ENCODE peak calls at places on chromosomes 12 and 14, in seven cellular contexts. B is cardiac muscle cell, U is tibial artery, G is uterus, R is lower leg skin, Y is astrocyte of the spinal cord, A is bronchial epithelial cell. N is an unnamed sample.

GRCh38 chr12:62720661-62721330 is 214.2 kb downstream of the PPM1H start:
- DNase-seq in G (no peak), B (peak), Y (peak), U (no peak), A (no peak), R (no peak), N (peak)

GRCh38 chr12:28189774-28190320 is 409 bp upstream of the CCDC91 start:
- DNase-seq in A (no peak), R (no peak), B (no peak), G (no peak), Y (no peak), U (no peak), N (no peak)

GRCh38 chr12:45575417-45575816 is 154.1 kb upstream of the ARID2 start:
- DNase-seq in Y (no peak), R (no peak), G (no peak), U (no peak), B (no peak), A (no peak), N (no peak)

GRCh38 chr12:113936460-113936859 is 29.7 kb downstream of the RBM19 start:
- DNase-seq in Y (no peak), R (no peak), G (no peak), A (no peak), B (no peak), U (no peak), N (no peak)

GRCh38 chr12:107764626-107765025 is 3.7 kb upstream of the PRDM4 start:
- DNase-seq in B (no peak), U (no peak), A (no peak), R (no peak), G (no peak), Y (no peak), N (no peak)

GRCh38 chr12:47547077-47547476 is 158.8 kb downstream of the RPAP3 start:
- DNase-seq in G (no peak), A (peak), R (no peak), Y (peak), U (no peak), B (peak), N (peak)

GRCh38 chr14:30355431-30355913 is 203.5 kb upstream of the G2E3 start:
- DNase-seq in B (peak), G (no peak), R (no peak), Y (no peak), U (no peak), A (no peak), N (no peak)

GRCh38 chr12:26803552-26803951 is 29.4 kb downstream of the ITPR2 start:
- DNase-seq in B (peak), G (no peak), Y (peak), R (no peak), A (peak), U (no peak), N (no peak)

GRCh38 chr14:63992858-63993257 is 140.1 kb downstream of the SYNE2 start:
- DNase-seq in B (no peak), R (peak), U (no peak), Y (no peak), A (peak), G (no peak), N (no peak)

GRCh38 chr12:94590428-94590827 is 59.9 kb downstream of the TMCC3 start:
- DNase-seq in R (no peak), G (no peak), Y (no peak), B (no peak), A (no peak), U (no peak), N (no peak)

GRCh38 chr14:61454545-61454944 is 133.2 kb downstream of the PRKCH start:
- DNase-seq in G (no peak), U (no peak), A (no peak), Y (no peak), R (no peak), B (no peak), N (no peak)

GRCh38 chr12:6205144-6205539 is 4.9 kb downstream of the CD9 start:
- DNase-seq in B (peak), Y (no peak), A (no peak), U (peak), G (peak), R (no peak), N (peak)

GRCh38 chr12:65300679-65301349 is 22.3 kb downstream of the MSRB3 start:
- DNase-seq in B (peak), U (no peak), R (no peak), A (peak), G (no peak), Y (no peak), N (peak)

GRCh38 chr12:111320233-111321050 is 48.5 kb downstream of the PHETA1 start:
- DNase-seq in B (no peak), A (no peak), G (no peak), R (no peak), Y (no peak), U (no peak), N (no peak)

GRCh38 chr14:77053046-77053841 is 24.7 kb upstream of the IRF2BPL start:
- DNase-seq in Y (peak), A (no peak), U (peak), B (peak), R (no peak), G (peak), N (peak)

GRCh38 chr14:77707355-77707723 is 484 bp downstream of the ALKBH1 start:
- DNase-seq in R (peak), A (peak), Y (peak), G (no peak), B (peak), U (no peak), N (peak)

GRCh38 chr12:110079477-110080400 is 31.4 kb upstream of the C12orf76 start:
- DNase-seq in Y (no peak), U (peak), A (no peak), R (peak), B (peak), G (no peak), N (no peak)

GRCh38 chr14:86038401-86038985 is 508.5 kb downstream of the FLRT2 start:
- DNase-seq in A (peak), Y (peak), U (peak), G (no peak), R (no peak), B (peak), N (peak)

GRCh38 chr14:68510201-68510600 is 282.7 kb downstream of the ZFP36L1 start:
- DNase-seq in Y (peak), U (peak), B (peak), A (no peak), G (peak), R (peak), N (peak)

GRCh38 chr12:68981536-68981935 is 48.6 kb upstream of the CPM start:
- DNase-seq in Y (peak), G (no peak), R (no peak), B (peak), U (no peak), A (no peak), N (no peak)

GRCh38 chr14:54567634-54568561 is 970 bp downstream of the SAMD4A start:
- DNase-seq in G (peak), Y (peak), B (peak), U (peak), R (peak), A (peak), N (peak)

GRCh38 chr14:49461529-49462401 is 124.4 kb downstream of the RPS29 start:
- DNase-seq in B (peak), G (no peak), U (peak), Y (peak), R (peak), A (peak), N (peak)

GRCh38 chr12:90028620-90029051 is 320.0 kb upstream of the ATP2B1 start:
- DNase-seq in Y (no peak), U (no peak), R (no peak), A (peak), B (no peak), G (no peak), N (peak)

GRCh38 chr12:54195736-54196347 is 7.1 kb upstream of the SMUG1 start:
- DNase-seq in R (no peak), A (no peak), B (peak), G (no peak), U (no peak), Y (peak), N (peak)

GRCh38 chr12:53725824-53726223 is 1.4 kb downstream of the CALCOCO1 start:
- DNase-seq in B (peak), A (peak), U (no peak), R (no peak), G (no peak), Y (no peak), N (no peak)

GRCh38 chr12:53550595-53550994 is 43.3 kb upstream of the NPFF start:
- DNase-seq in G (no peak), Y (peak), B (peak), A (peak), U (no peak), R (no peak), N (no peak)

GRCh38 chr14:33441633-33442032 is 503.0 kb downstream of the NPAS3 start:
- DNase-seq in A (no peak), B (no peak), Y (no peak), R (no peak), U (no peak), G (no peak), N (no peak)

GRCh38 chr12:30025317-30025716 is 241.6 kb upstream of the TMTC1 start:
- DNase-seq in G (no peak), U (no peak), A (no peak), Y (no peak), B (peak), R (no peak), N (no peak)

GRCh38 chr12:108310489-108310888 is 28.6 kb downstream of the CMKLR1 start:
- DNase-seq in R (no peak), B (peak), U (no peak), A (no peak), G (peak), Y (peak), N (no peak)

GRCh38 chr12:89980236-89980635 is 271.6 kb upstream of the ATP2B1 start:
- DNase-seq in U (peak), R (peak), Y (no peak), G (peak), A (peak), B (peak), N (peak)

GRCh38 chr14:69129264-69129880 is 23.5 kb downstream of the DCAF5 start:
- DNase-seq in G (peak), R (peak), Y (peak), B (peak), A (peak), U (peak), N (peak)

GRCh38 chr14:52422650-52423356 is 108.7 kb downstream of the PTGER2 start:
- DNase-seq in G (no peak), R (no peak), Y (no peak), U (no peak), A (no peak), B (no peak), N (no peak)

GRCh38 chr12:123120452-123121166 is 30.3 kb downstream of the PITPNM2 start:
- DNase-seq in R (no peak), A (no peak), Y (no peak), G (no peak), U (no peak), B (no peak), N (no peak)

GRCh38 chr14:59189281-59189821 is 884 bp downstream of the DAAM1 start:
- DNase-seq in B (peak), U (no peak), A (no peak), Y (no peak), R (peak), G (peak), N (peak)

GRCh38 chr14:105069554-105069886 is 4.3 kb upstream of the GPR132 start:
- DNase-seq in R (no peak), B (no peak), A (no peak), G (no peak), Y (no peak), U (no peak), N (no peak)

GRCh38 chr12:111598637-111599458 is at the start of gene ATXN2:
- DNase-seq in B (peak), A (no peak), U (peak), G (peak), R (peak), Y (no peak), N (peak)

DNA sequence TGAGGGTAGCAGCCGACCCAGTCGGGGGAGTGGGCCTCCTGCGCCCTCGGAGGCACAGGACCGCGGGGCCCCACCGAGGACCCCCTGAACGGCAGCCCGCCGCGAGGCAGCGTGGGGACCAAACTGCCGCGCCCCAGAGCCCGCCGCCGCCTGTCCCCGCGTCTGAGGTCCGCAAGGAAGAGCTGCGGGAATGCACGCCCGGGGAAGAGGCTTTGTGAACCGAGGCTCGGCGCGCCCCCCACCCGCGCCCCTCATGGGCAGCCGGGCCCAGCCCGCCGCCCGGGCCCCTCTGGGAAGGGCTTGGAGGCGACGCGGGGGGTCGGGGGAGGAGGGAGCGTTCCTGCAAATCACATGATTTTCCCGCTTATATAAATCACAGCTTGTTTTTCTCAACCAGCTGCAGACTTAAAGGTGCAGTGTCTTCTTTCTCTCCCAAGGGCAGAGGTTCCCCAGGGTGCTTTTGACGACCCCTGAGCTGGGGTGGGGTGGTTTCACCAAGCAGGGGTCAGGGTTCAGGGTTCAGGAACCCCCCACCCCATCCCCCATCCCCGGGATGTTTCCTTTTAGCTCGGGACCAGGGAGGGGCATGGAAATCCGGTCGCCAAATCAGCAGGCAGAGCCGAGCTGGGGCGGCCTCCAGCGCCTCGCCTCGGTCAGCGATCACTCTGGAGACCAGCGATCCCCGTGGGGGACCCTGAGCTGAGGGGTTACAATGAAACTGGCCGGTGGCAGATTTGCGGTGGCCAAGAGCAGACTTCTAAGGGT is 44.7 kb upstream of the ATP23 start:
- DNase-seq in U (peak), G (peak), B (peak), Y (peak), R (peak), A (peak), N (peak)
- TF ChIP-seq CTCF in U (no peak), G (peak), B (peak), Y (peak), R (no peak), A (peak), N (peak)

DNA sequence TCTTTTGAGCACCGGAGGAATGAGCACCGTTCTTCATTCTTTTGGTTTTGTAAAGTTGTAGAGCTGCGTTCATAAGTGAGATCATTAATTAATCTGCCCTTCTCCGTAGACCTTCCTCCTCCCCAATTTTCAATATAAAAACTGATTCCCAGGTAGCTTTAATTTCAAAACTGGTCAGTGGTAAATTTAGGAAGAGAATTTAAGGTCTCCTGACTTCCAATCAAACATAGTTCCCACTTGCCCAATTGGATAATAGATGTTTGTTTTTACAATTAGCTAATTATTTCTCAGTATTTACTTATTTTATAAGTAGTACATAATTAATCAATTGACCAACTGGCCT is 27.2 kb upstream of the YBX3 start:
- DNase-seq in G (no peak), R (no peak), B (no peak), A (no peak), U (no peak), Y (no peak), N (no peak)
- TF ChIP-seq CTCF in G (no peak), R (no peak), B (no peak), A (no peak), U (no peak), Y (no peak), N (peak)

GRCh38 chr14:46488374-46488773 is 163.2 kb downstream of the RPL10L start:
- DNase-seq in U (no peak), R (no peak), A (peak), B (no peak), Y (no peak), G (no peak), N (no peak)

GRCh38 chr14:46487582-46488350 is 163.8 kb downstream of the RPL10L start:
- DNase-seq in U (no peak), R (no peak), B (no peak), A (peak), Y (no peak), G (no peak), N (no peak)

DNA sequence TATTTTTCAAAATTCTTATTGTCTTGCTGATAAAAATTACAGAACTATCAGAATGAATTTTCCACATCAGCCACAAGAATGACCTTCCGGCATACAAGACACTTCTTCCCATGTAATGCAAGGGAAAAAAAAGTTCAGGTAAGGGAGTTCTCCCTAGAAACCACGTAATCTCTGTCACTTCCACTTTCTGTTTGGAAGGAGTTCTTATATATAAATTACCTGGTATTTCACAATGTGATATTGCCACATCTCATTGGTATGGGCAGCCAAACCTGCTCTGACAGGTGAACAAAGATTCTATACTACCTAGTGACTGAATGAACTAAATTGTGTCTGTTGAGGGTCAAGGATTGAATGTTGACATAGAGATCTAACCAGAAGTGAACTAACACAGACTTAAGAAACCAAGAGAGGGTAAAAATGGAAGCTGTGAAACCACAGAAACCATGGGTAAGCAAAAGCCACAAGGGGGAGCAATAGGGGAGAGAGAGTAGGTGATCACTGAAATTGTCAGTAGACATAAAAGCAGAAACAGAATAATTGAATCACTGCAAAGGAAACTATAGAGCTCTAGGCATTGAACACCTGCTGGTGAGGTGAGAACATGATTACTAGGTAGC is 161.3 kb downstream of the RPL10L start:
- DNase-seq in B (peak), U (no peak), A (peak), Y (no peak), R (no peak), G (no peak), N (peak)
- TF ChIP-seq CTCF in B (peak), U (no peak), A (peak), Y (peak), R (no peak), G (no peak), N (peak)

GRCh38 chr14:66404051-66404450 is 82.1 kb upstream of the CCDC196 start:
- DNase-seq in Y (no peak), G (no peak), B (no peak), A (no peak), U (no peak), R (no peak), N (no peak)

GRCh38 chr14:66405158-66405557 is 81.0 kb upstream of the CCDC196 start:
- DNase-seq in Y (peak), G (no peak), A (peak), R (no peak), B (peak), U (no peak), N (no peak)

GRCh38 chr14:66401447-66402095 is 84.6 kb upstream of the CCDC196 start:
- DNase-seq in U (no peak), Y (peak), B (peak), A (no peak), G (no peak), R (no peak), N (peak)

GRCh38 chr14:66398437-66398836 is 87.7 kb upstream of the CCDC196 start:
- DNase-seq in R (no peak), A (no peak), Y (no peak), G (no peak), U (no peak), B (no peak), N (no peak)

DNA sequence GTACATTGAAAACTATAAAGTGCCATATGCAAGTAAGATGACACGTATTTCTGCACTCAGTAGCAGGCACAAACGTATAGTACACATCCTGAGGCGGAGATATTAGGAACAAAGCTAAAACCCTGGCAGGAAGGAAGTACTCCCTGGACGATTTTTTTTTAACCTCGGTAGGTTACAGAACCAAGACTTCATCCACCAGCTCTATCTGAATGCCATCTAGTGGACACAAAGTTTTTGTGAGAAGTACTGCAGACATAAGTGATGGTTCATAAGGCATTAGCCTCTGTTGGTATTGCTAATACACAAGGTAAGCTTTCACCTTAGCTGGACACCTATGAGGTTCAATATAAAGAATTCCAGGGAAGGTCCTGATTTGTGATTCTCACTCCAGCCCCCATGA is 83.0 kb upstream of the CCDC196 start:
- DNase-seq in G (no peak), U (no peak), B (peak), R (no peak), Y (peak), A (peak), N (peak)
- TF ChIP-seq CTCF in G (peak), U (peak), B (peak), R (no peak), Y (peak), A (peak), N (peak)

DNA sequence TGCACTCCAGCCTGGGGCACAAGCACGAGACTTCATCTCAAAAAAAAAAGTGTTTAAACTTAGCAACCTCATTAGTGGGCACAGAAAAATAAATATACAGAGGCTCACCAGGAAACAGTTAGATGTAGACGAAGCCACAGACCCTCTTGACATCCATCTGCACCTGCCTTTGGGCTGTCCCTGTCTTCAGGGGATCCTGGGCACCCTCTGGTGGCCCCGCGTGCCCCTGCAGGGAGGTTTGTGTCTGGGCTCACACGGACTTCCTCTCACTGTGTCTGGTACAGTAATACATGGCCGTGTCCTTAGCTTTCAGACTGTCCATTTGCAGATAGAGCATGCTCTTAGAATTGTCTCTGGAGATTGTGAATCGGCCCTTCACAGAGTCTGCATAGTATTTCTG is 916.5 kb downstream of the TMEM121 start:
- DNase-seq in R (no peak), Y (no peak), B (no peak), G (no peak), A (no peak), U (no peak), N (peak)
- TF ChIP-seq CTCF in R (no peak), Y (no peak), B (no peak), G (no peak), A (no peak), U (no peak), N (peak)

DNA sequence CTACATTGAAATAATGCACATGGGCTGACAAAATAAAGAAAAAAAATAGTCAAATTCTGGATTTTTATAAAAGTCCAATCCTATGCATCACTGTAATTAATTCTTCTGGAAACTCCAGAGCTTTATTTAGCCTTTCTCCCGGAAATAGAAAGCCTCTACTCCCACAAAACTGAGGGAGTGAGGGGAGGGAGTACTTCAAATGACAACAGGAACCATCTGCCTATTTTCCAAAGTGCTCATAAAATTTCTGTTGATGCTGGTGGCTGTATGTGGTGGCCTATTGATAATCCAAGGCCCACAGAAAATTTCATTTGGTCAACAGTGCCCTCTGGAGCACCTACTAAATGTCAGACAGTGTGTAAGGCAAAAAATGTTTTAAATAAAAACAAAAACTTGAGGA is 64.6 kb downstream of the KIF21A start:
- DNase-seq in A (no peak), B (peak), R (no peak), U (no peak), Y (no peak), G (no peak), N (no peak)
- TF ChIP-seq CTCF in A (no peak), B (no peak), R (no peak), U (no peak), Y (no peak), G (no peak), N (no peak)

N was measured in A673.